ENCODE peak calls at places on chromosomes 16 and 17, in four cellular contexts. Z is GM23338, W is Peyer's patch, J is breast epithelium. T is an unnamed sample.

GRCh38 chr16:57276596-57276995 is 7.9 kb downstream of the PLLP start:
- DNase-seq in Z (no peak), W (no peak), J (no peak), T (peak; percentile 58)

GRCh38 chr17:45394913-45395568 is 37.6 kb downstream of the ARHGAP27 start:
- DNase-seq in Z (peak; percentile 97), W (peak; percentile 70), J (no peak), T (no peak)

GRCh38 chr16:84618428-84619102 is 687 bp upstream of the COTL1 start:
- DNase-seq in Z (peak; percentile 91), W (peak; percentile 49), J (peak; percentile 42), T (peak; percentile 75)

GRCh38 chr16:7330709-7331108 is 1.9 kb upstream of the RBFOX1 start:
- DNase-seq in Z (no peak), W (no peak), J (no peak), T (no peak)

GRCh38 chr17:2905697-2906595 is 109.7 kb downstream of the RAP1GAP2 start:
- DNase-seq in Z (no peak), W (peak; percentile 40), J (no peak), T (no peak)

GRCh38 chr16:57089406-57089805 is 3.0 kb upstream of the CPNE2 start:
- DNase-seq in Z (no peak), W (no peak), J (no peak), T (no peak)

GRCh38 chr17:32783602-32784001 is 93.3 kb downstream of the MYO1D start:
- DNase-seq in Z (peak; percentile 84), W (no peak), J (no peak), T (no peak)

GRCh38 chr16:87789437-87790277 is 23.9 kb upstream of the KLHDC4 start:
- DNase-seq in Z (no peak), W (no peak), J (peak; percentile 50), T (no peak)

GRCh38 chr17:7147772-7148171 is 31.4 kb downstream of the ASGR1 start:
- DNase-seq in Z (no peak), W (no peak), J (no peak), T (no peak)

GRCh38 chr17:59884861-59885260 is 7.9 kb downstream of the TUBD1 start:
- DNase-seq in Z (no peak), W (peak; percentile 15), J (no peak), T (no peak)

GRCh38 chr17:67151717-67152116 is 93.3 kb downstream of the HELZ start:
- DNase-seq in Z (no peak), W (no peak), J (no peak), T (no peak)

GRCh38 chr17:44971776-44972483 is 3.8 kb upstream of the C1QL1 start:
- DNase-seq in Z (peak; percentile 77), W (no peak), J (no peak), T (no peak)

GRCh38 chr17:66348605-66349165 is 46.3 kb downstream of the PRKCA start:
- DNase-seq in Z (no peak), W (no peak), J (no peak), T (no peak)

GRCh38 chr16:86585821-86586611 is 7.7 kb downstream of the FOXL1 start:
- DNase-seq in Z (no peak), W (no peak), J (no peak), T (peak; percentile 80)

GRCh38 chr17:16989953-16990860 is 18.3 kb upstream of the TNFRSF13B start:
- DNase-seq in Z (no peak), W (no peak), J (no peak), T (no peak)

GRCh38 chr16:2846511-2847310 is 11.3 kb downstream of the PRSS22 start:
- DNase-seq in Z (no peak), W (no peak), J (no peak), T (no peak)

GRCh38 chr17:78241277-78242023 is 10.0 kb downstream of the TMEM235 start:
- DNase-seq in Z (peak; percentile 73), W (no peak), J (no peak), T (no peak)

GRCh38 chr17:17186551-17187505 is 19.3 kb downstream of the PLD6 start:
- DNase-seq in Z (no peak), W (no peak), J (no peak), T (no peak)

GRCh38 chr17:76528528-76529223 is 8.8 kb downstream of the CYGB start:
- DNase-seq in Z (no peak), W (no peak), J (no peak), T (peak; percentile 71)
- TF ChIP-seq CTCF in Z (peak; percentile 28), W (no peak), J (no peak), T (no peak)

GRCh38 chr17:50955160-50955559 is 89.0 kb upstream of the TOB1 start:
- DNase-seq in Z (no peak), W (no peak), J (no peak), T (no peak)

GRCh38 chr17:50953518-50953830 is 87.3 kb upstream of the TOB1 start:
- DNase-seq in Z (no peak), W (no peak), J (no peak), T (no peak)

GRCh38 chr17:50952889-50953288 is 86.7 kb upstream of the TOB1 start:
- DNase-seq in Z (no peak), W (no peak), J (no peak), T (no peak)

GRCh38 chr17:50954641-50955121 is 88.5 kb upstream of the TOB1 start:
- DNase-seq in Z (no peak), W (no peak), J (no peak), T (no peak)

GRCh38 chr17:50953831-50954601 is 87.9 kb upstream of the TOB1 start:
- DNase-seq in Z (peak; percentile 58), W (no peak), J (peak; percentile 86), T (no peak)
- H3K4me1 ChIP-seq in Z (peaks cover 36% of the 10 kb centered on the region), W (peaks cover 9% of the 10 kb centered on the region), J (peaks cover 16% of the 10 kb centered on the region), T (peaks cover 74% of the 10 kb centered on the region)

DNA sequence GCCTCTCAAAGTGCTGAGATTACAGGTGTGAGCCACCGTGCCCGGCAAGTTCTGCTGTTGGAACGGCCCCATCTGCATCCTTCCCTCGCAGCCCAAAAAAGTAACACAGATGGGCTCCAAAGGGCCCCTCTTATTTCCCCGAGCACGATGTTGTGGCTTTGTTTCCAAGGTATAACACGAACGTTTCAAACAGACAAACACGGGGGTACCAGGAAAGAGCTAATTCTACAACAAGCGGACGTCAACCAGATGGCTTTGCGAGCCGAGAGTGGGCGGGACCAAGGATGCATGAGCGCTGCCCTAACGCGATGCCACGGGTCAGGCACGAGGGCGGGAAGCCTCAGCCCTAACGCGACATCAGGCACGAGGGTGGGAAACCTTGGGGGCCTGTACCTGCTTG is 24.3 kb downstream of the UNKL start:
- DNase-seq in Z (no peak), W (no peak), J (no peak), T (no peak)
- H3K4me3 ChIP-seq in Z (no peak overlapping the region), W (no peak overlapping the region), J (no peak overlapping the region), T (no peak overlapping the region)

DNA sequence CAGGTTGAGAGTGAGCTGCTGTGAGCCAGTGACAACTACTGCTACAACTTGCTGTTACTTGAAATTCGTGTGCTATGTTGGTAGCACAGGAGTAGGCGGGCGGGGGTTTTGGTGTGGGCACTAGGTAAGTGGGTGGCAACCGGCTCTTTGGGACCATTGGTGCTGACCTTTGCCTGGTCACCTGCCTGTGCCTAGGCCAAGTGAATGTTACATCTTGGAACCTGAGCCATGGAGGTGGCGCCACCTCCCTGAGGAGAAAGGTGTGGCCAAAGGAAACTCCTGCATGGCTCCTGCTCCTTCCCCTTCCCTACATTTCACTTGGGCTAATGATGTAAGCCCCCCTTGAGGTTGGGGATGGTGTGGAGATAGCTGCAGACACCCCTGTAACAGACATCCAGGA is 25.4 kb upstream of the ARHGAP23 start:
- DNase-seq in Z (peak; percentile 42), W (no peak), J (no peak), T (no peak)
- TF ChIP-seq CTCF in Z (peak; percentile 71), W (no peak), J (no peak), T (no peak)